ENCODE peak calls at places on chromosomes 13 and 19, in five cellular contexts. J, C, Q, B and U are unnamed samples.

GRCh38 chr19:35015576-35016351 is 14.5 kb upstream of the SCN1B start:
- DNase-seq in J (no peak), B (peak), C (no peak), Q (no peak), U (no peak)

GRCh38 chr19:51292971-51293370 is 18.5 kb upstream of the IGLON5 start:
- DNase-seq in Q (no peak), J (peak), B (no peak), C (no peak), U (no peak)

GRCh38 chr19:10533656-10534386 is 9.9 kb upstream of the ATG4D start:
- DNase-seq in Q (no peak), J (no peak), B (peak), C (no peak), U (no peak)

GRCh38 chr13:68019901-68020300 is 789.8 kb upstream of the PCDH9 start:
- DNase-seq in J (no peak), B (no peak), Q (no peak), C (no peak), U (no peak)

GRCh38 chr19:8335343-8336071 is 7.6 kb downstream of the KANK3 start:
- DNase-seq in B (no peak), Q (no peak), J (no peak), C (peak), U (no peak)

GRCh38 chr19:47057328-47057727 is 8.9 kb upstream of the TMEM160 start:
- DNase-seq in Q (no peak), B (no peak), J (no peak), C (no peak), U (no peak)

GRCh38 chr13:49532593-49532992 is 36.8 kb downstream of the PHF11 start:
- DNase-seq in J (no peak), Q (no peak), C (no peak), B (no peak), U (no peak)

GRCh38 chr13:30466358-30466714 is 600 bp upstream of the HMGB1 start:
- DNase-seq in B (peak), C (peak), Q (no peak), J (no peak), U (no peak)

GRCh38 chr13:20186771-20187170 is 6.0 kb downstream of the GJB2 start:
- DNase-seq in Q (no peak), C (no peak), B (no peak), J (no peak), U (no peak)

GRCh38 chr19:49861541-49862410 is 5.6 kb downstream of the PNKP start:
- DNase-seq in C (peak), Q (peak), B (no peak), J (no peak), U (no peak)

GRCh38 chr19:14786421-14786851 is 8.1 kb upstream of the ADGRE2 start:
- DNase-seq in C (peak), J (peak), Q (peak), B (no peak), U (no peak)

GRCh38 chr19:5452594-5453565 is 2.3 kb upstream of the ZNRF4 start:
- DNase-seq in J (no peak), Q (no peak), B (peak), C (peak), U (no peak)

GRCh38 chr19:40136818-40137217 is 46.1 kb upstream of the ZNF780A start:
- DNase-seq in Q (no peak), B (no peak), C (no peak), J (no peak), U (no peak)

GRCh38 chr13:75647126-75647784 is 11.1 kb downstream of the LMO7 start:
- DNase-seq in Q (no peak), B (peak), C (peak), J (no peak), U (no peak)

GRCh38 chr19:49790866-49791265 is 22.2 kb downstream of the FUZ start:
- DNase-seq in Q (no peak), B (no peak), J (no peak), C (no peak), U (no peak)

GRCh38 chr13:23433171-23434153 is at the start of gene SACS:
- DNase-seq in B (peak), J (no peak), C (no peak), Q (no peak), U (no peak)

GRCh38 chr19:16899566-16900075 is 10.8 kb downstream of the F2RL3 start:
- DNase-seq in B (no peak), Q (no peak), C (peak), J (no peak), U (no peak)

GRCh38 chr13:43991773-43992201 is 112.1 kb downstream of the LACC1 start:
- DNase-seq in B (no peak), Q (no peak), J (no peak), C (no peak), U (no peak)

GRCh38 chr19:11781295-11782057 is 14.7 kb downstream of the ZNF441 start:
- DNase-seq in J (no peak), B (peak), C (peak), Q (no peak), U (no peak)

GRCh38 chr13:89977203-89977602 is 1370.3 kb upstream of the MIR17HG start:
- DNase-seq in C (no peak), Q (no peak), B (no peak), J (no peak), U (no peak)

GRCh38 chr13:110015253-110015652 is 228.9 kb upstream of the IRS2 start:
- DNase-seq in J (no peak), C (no peak), B (peak), Q (peak), U (no peak)

GRCh38 chr13:50672025-50672424 is 171.5 kb downstream of the DLEU7 start:
- DNase-seq in B (no peak), Q (no peak), C (no peak), J (no peak), U (no peak)

GRCh38 chr13:28735481-28736029 is 16.8 kb upstream of the SLC46A3 start:
- DNase-seq in Q (no peak), C (no peak), J (no peak), B (no peak), U (no peak)

GRCh38 chr13:114145256-114145655 is 12.8 kb upstream of the RASA3 start:
- DNase-seq in C (no peak), Q (no peak), J (no peak), B (no peak), U (peak)

GRCh38 chr13:44206429-44206828 is 167.2 kb upstream of the SERP2 start:
- DNase-seq in Q (no peak), B (no peak), J (no peak), C (no peak), U (no peak)

DNA sequence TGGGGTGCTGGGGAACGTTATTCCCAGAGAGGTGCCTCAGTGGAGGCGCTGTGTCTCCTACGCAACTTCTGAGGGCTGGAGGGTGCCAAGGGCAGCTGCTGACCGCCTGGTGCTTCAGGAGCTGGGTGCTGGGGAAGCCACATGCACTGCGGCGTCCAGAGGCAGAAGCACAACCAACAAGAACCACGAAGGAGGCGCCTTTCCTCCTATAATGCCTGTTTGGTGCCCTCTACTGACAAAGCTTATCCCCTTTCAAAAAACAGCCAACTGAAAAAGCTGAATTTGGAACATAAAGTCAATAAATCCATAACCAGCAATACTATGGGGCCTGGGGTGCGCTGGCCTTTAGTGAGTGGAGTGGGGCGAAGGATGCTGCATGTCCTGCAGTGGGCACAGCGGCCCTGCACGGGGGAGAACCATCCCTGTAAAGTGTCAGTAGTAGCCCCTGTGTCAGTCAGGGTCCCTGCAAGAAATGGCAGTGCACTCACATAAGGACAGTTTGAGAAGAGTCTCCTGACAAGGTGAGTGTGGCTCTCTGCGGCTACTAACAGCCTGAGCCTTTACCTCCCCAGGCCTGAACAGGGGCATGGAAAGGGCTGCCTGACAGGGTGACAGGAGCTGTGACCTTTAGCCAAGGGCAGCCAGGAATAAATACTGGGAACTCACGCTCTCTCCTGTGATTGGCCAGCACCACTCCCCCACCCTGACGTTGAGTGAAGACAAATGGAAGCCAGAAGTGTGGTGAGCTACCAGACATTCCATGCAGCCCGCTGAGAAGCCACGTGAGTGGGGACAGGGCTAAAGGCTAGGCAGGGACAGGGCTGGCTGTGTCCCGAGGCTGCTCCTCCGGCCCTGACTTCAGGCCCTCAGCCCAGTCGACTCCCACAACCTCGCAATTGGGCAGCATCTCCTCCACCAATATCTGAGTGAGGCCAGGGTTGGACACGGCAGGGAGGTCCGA is 4.5 kb upstream of the B3GNT8 start:
- DNase-seq in J (no peak), B (no peak), C (peak), Q (no peak), U (no peak)
- TF ChIP-seq CTCF in J (no peak), B (peak), C (peak), Q (no peak), U (peak)

GRCh38 chr13:45702869-45703391 is 810 bp downstream of the CBY2 start:
- DNase-seq in B (no peak), C (no peak), Q (no peak), J (peak), U (no peak)

GRCh38 chr13:45704211-45704739 is 2.2 kb downstream of the CBY2 start:
- DNase-seq in C (no peak), J (peak), B (no peak), Q (no peak), U (no peak)

GRCh38 chr13:45702088-45702487 is at the start of gene CBY2:
- DNase-seq in B (no peak), C (peak), J (no peak), Q (no peak), U (no peak)

GRCh38 chr13:45705145-45705695 is 3.1 kb downstream of the CBY2 start:
- DNase-seq in J (no peak), Q (no peak), B (no peak), C (no peak), U (no peak)

DNA sequence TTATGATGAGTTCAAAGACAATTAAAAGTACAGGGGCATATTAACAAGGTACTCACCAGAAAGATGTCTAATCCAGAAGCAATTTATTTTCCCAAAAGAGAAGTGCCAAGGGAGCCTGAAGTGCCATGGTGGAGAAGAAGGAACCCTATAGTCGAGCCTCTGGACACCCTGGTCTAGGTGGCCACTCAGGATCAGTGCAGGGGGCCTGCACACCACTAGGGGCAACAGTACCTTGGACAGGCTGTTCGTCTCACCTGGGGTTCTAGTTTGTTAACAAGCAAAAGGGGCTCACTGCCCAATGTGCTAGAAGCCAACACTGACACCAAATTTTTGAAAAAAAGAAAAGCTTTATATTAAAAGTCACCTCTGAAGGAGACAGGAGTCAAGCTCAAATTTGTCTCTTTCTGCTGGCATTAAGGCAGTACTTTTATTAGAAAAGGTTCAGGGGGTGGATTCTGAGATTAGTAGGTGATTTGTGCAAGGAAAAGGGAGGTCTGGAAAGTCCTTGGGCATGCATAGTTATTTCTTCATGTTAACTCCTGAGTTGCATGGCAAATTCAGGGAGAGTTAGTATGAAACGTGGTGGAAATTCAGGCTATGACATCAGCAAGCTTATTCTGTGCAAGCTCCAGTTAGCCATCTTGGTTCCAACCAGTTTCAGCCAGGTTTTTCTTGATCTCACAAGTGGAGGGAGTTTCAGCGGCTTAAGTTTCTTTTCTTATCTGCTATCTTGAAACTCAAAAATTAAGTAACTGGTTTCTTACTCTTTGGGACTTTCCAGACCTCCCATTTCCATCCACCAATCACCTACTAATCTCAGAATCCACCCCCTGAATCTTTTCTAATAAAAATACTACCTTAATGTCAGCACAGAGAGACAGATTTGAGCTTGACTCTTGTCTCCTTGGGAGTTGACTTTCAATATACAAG is 884 bp upstream of the CBY2 start:
- DNase-seq in B (no peak), J (no peak), Q (no peak), C (peak), U (no peak)
- TF ChIP-seq CTCF in B (no peak), J (no peak), Q (no peak), C (peak), U (no peak)

GRCh38 chr13:92355213-92355612 is 871.4 kb upstream of the GPC6 start:
- DNase-seq in B (peak), C (no peak), Q (peak), J (no peak), U (no peak)
- TF ChIP-seq CTCF in B (no peak), C (no peak), Q (no peak), J (no peak), U (peak)

GRCh38 chr19:4213116-4213515 is 16.2 kb upstream of the EBI3 start:
- DNase-seq in C (no peak), J (no peak), Q (no peak), B (no peak), U (no peak)

GRCh38 chr19:4215807-4216206 is 13.5 kb upstream of the EBI3 start:
- DNase-seq in B (no peak), J (no peak), Q (no peak), C (no peak), U (no peak)

GRCh38 chr19:4220188-4220587 is 9.1 kb upstream of the EBI3 start:
- DNase-seq in Q (no peak), J (no peak), C (no peak), B (no peak), U (no peak)

GRCh38 chr19:4216832-4217231 is 12.5 kb upstream of the EBI3 start:
- DNase-seq in B (no peak), J (no peak), Q (no peak), C (no peak), U (no peak)

DNA sequence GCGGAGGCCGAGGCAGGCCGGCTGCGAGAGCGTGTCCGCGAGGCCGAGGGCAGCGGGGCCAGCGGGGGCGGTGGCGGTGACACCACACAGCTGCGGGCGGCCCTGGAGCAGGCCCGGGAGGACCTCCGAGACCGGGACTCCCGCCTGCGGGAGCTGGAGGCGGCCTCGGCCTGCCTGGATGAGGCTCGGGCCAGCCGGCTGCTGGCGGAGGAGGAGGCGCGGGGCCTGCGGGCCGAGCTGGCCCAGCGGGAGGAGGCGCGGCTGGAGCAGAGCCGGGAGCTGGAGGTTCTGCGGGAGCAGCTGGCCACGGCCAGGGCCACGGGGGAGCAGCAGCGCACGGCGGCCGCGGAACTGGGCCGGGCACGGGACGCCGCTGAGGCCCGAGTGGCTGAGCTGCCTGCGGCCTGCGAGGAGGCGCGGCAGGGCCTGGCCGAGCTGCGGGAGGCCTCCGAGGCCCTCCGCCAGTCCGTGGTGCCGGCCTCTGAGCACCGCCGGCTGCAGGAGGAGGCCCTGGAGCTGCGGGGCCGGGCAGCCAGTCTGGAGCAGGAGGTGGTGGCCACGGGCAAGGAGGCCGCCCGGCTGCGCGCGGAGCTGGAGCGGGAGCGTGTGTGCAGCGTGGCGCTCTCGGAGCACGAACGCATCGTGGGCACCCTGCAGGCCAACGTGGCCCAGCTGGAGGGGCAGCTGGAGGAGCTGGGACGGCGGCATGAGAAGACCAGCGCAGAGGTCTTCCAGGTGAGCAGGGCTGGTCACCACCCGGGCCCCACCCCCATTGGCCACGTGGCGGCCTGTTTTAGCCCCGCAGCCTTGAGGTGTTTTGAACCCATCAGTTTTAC is 11.7 kb upstream of the EBI3 start:
- DNase-seq in C (no peak), J (no peak), Q (no peak), B (no peak), U (no peak)
- TF ChIP-seq CTCF in C (no peak), J (no peak), Q (no peak), B (no peak), U (no peak)